ENCODE peak calls at places on chromosomes 2 and 18, in five cellular contexts. X, E, J, U and N are unnamed samples. For H3K4me1, the result is how much of the 10 kb centered on the place peaks cover.

GRCh38 chr2:207240649-207241048 is 74.9 kb upstream of the KLF7 start:
- DNase-seq in J (no peak), X (no peak), U (no peak), E (no peak), N (no peak)

GRCh38 chr2:85806358-85807118 is 52.7 kb downstream of the ATOH8 start:
- DNase-seq in U (no peak), J (peak), E (no peak), X (no peak), N (no peak)

GRCh38 chr2:173427887-173428683 is 73.4 kb downstream of the CDCA7 start:
- DNase-seq in U (no peak), J (peak), X (no peak), E (no peak), N (peak)

GRCh38 chr2:228065686-228066085 is 115.8 kb downstream of the SPHKAP start:
- DNase-seq in U (no peak), J (no peak), X (no peak), E (no peak), N (no peak)

GRCh38 chr2:200077210-200077650 is 121.8 kb downstream of the MAIP1 start:
- DNase-seq in U (no peak), E (no peak), J (peak), X (no peak), N (no peak)

GRCh38 chr2:213688129-213688528 is 403.9 kb downstream of the SPAG16 start:
- DNase-seq in E (peak), U (no peak), X (no peak), J (no peak), N (no peak)

GRCh38 chr18:70398076-70398475 is 109.2 kb downstream of the SOCS6 start:
- DNase-seq in X (no peak), E (no peak), J (no peak), U (no peak), N (no peak)

GRCh38 chr2:9518163-9518562 is 37.5 kb downstream of the ADAM17 start:
- DNase-seq in J (no peak), E (no peak), X (no peak), U (no peak), N (no peak)

GRCh38 chr2:179595284-179595683 is 266.1 kb downstream of the ZNF385B start:
- DNase-seq in X (no peak), U (no peak), E (peak), J (no peak), N (no peak)

GRCh38 chr2:16250056-16250425 is 309.7 kb downstream of the MYCN start:
- DNase-seq in X (no peak), J (no peak), U (no peak), E (no peak), N (no peak)

GRCh38 chr2:66030553-66030952 is 404.4 kb upstream of the MEIS1 start:
- DNase-seq in J (no peak), U (no peak), X (no peak), E (peak), N (no peak)

GRCh38 chr2:24932715-24933114 is 12.7 kb upstream of the ADCY3 start:
- DNase-seq in E (no peak), U (no peak), J (no peak), X (no peak), N (no peak)

GRCh38 chr2:191691898-191692297 is 14.0 kb downstream of the NABP1 start:
- DNase-seq in J (no peak), U (no peak), E (no peak), X (no peak), N (no peak)

GRCh38 chr2:42792087-42792582 is 248 bp downstream of the HAAO start:
- DNase-seq in E (no peak), U (no peak), X (peak), J (no peak), N (no peak)

DNA sequence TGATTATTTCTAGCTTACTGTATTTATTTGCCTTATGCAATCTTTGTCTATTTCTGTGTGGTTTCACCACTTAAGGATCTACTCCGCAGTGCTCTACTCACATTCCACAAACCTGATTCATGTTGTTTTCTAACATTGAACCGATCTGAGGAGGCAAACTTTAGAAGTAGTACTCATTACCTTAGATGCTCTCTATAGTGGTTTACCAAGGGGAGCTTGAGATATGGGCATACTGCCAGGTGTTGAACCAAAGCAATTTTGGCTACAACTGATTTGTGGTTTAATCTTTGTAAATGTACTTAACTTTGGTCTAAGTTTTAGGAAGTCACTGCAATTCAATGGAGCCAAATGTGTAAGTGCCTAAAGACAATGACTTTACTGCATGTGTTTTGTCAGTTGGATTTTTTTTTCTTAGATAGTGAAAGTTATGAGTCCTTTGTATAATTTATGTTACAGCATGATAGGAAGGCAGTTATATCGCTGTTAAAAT is 50.1 kb downstream of the MAP2 start:
- DNase-seq in X (peak), J (peak), E (no peak), U (no peak), N (no peak)
- H3K4me1 ChIP-seq in X (under half), J (under half), E (under half), U (under half), N (under half)

DNA sequence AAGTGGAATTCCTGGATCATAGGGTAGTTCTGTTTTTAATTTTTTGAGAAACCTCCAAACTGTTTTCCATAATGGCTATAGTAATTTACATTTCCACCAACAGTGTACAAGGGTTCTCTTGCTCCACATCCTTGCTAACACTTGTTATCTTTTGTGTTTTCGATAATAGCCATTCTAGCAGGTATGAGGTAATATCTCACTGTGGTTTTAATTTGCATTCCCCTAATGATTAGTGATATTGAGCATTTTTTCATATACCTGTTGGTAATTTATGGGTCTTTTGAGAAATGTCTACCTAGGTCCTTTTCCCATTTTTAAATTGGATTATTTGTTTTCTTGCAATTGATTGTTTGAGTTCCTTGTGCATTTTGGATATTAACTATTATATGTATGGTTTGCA is 39.6 kb downstream of the DIS3L2 start:
- DNase-seq in J (no peak), U (no peak), X (no peak), E (no peak), N (no peak)
- H3K4me1 ChIP-seq in J (under half), U (under half), X (under half), E (under half), N (under half)

GRCh38 chr18:808502-808901 is 3.5 kb downstream of the YES1 start:
- DNase-seq in E (no peak), U (no peak), X (no peak), J (no peak), N (no peak)

GRCh38 chr18:811192-812122 is 585 bp downstream of the YES1 start:
- DNase-seq in J (peak), X (peak), U (peak), E (peak), N (no peak)

GRCh38 chr18:812123-812672 is at the start of gene YES1:
- DNase-seq in E (peak), X (peak), U (peak), J (peak), N (peak)

GRCh38 chr18:808086-808485 is 4.0 kb downstream of the YES1 start:
- DNase-seq in E (no peak), J (peak), U (no peak), X (no peak), N (no peak)

GRCh38 chr18:809985-810642 is 1.9 kb downstream of the YES1 start:
- DNase-seq in E (no peak), X (no peak), U (no peak), J (no peak), N (no peak)
- H3K4me1 ChIP-seq in E (under half), X (under half), U (under half), J (under half), N (under half)

DNA sequence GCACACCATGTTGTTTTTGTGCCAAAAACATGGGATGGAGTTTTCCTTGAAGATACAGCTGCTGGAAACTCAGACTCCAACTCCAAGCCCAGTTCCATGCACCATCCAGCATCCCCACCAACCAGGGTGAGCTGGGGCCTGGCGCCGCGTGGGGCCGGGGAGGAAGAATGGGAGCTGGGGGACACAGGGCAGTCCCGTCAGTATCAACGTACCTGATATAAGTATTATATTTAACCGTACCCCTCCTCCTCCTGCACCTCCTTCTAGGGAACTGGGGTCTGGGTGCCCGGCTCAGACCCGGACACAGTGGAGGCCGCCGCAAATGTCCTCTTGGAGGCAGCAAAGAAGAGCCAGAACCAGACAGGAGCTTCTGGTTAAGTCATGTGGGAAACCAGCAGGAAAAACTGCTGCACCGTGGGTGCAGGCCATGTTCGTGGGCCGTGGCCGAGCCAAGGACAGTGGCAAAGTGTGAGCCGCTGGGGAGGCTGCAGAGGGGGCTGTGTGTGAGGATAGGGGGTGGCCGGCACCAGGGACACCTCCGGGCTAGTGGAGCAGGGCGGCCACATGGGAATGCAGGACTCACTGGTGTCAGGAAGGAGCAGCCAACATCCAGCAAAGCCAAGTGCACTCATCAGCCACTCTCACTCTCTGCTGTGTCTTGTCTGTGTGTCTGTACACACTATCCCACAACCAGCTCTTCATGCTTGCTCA is 112.6 kb downstream of the TMEM18 start:
- DNase-seq in U (no peak), J (no peak), E (no peak), X (no peak), N (no peak)
- H3K4me1 ChIP-seq in U (under half), J (under half), E (under half), X (under half), N (under half)

GRCh38 chr2:102060792-102061191 is 69.0 kb downstream of the IL1R2 start:
- DNase-seq in U (no peak), E (no peak), X (no peak), J (no peak), N (no peak)

GRCh38 chr2:102063360-102063947 is 71.7 kb downstream of the IL1R2 start:
- DNase-seq in J (peak), E (no peak), X (peak), U (peak), N (no peak)

GRCh38 chr2:102062802-102063201 is 71.0 kb downstream of the IL1R2 start:
- DNase-seq in J (no peak), U (no peak), X (no peak), E (no peak), N (no peak)

GRCh38 chr2:102061286-102061699 is 69.5 kb downstream of the IL1R2 start:
- DNase-seq in J (no peak), X (no peak), E (no peak), U (no peak), N (no peak)

GRCh38 chr2:102061962-102062795 is 70.4 kb downstream of the IL1R2 start:
- DNase-seq in X (no peak), J (peak), U (peak), E (no peak), N (no peak)
- H3K4me1 ChIP-seq in X (under half), J (under half), U (under half), E (under half), N (under half)

DNA sequence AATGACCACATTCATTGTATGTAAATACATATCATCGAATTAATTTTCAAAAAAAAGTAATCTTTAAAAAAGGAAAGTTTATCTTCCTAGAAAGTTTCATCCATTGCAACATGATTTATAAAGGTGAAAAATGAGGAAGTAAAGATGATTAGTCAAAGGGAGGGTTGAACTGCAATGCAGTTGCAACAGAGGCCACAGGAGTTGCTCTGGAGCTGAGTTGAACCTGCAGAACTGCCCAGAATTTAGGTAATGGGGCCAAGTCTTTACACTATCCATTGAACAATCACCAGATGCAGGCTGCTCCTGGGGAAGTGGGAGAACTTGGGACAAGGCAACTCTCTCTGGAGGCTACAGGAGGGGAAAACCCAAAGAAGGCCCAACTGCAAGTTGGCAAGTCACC is 390.7 kb downstream of the METTL4 start:
- DNase-seq in U (no peak), J (no peak), X (no peak), E (no peak), N (no peak)
- H3K4me1 ChIP-seq in U (under half), J (under half), X (under half), E (under half), N (under half)

GRCh38 chr2:226758886-226759660 is 40.5 kb downstream of the IRS1 start:
- DNase-seq in J (peak), U (no peak), X (no peak), E (no peak), N (no peak)

GRCh38 chr2:226752887-226753286 is 46.7 kb downstream of the IRS1 start:
- DNase-seq in E (no peak), J (no peak), U (no peak), X (no peak), N (no peak)

GRCh38 chr2:226756131-226756530 is 43.5 kb downstream of the IRS1 start:
- DNase-seq in J (peak), X (no peak), U (no peak), E (no peak), N (no peak)

GRCh38 chr2:226759768-226760167 is 39.9 kb downstream of the IRS1 start:
- DNase-seq in U (no peak), X (no peak), E (no peak), J (no peak), N (no peak)

DNA sequence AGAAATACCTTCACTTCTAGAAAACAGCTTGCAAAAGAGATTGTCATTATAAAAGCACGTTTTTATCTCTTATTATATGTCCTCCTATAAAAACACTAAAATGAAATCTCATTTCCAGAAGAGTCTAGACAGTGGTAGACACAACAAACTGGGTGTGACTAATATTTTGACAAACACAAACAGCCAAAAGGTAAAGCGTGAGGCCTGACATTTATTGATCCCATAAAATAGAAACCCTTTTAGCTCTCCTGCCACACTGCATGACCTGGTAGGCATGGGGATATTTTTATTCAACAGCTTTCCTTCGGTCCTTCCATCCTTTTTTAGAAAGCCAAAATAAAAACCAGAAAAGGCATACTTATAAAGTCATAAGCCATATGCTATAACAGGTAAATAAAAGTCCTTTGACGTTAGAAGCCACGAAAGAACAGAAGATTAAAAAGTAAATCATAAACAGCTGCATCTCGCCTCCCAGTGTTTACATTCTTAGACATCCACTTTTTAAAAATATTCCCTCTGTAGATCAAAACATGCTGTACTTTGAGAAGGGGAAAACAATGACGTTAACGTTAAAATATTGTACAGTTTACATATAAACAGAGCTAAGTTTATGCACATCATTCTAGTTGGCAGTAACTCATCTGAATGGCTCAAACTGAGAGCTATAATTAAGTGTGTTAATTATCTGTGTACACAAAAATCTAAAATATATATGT is 44.6 kb downstream of the IRS1 start:
- DNase-seq in U (no peak), J (no peak), E (no peak), X (no peak), N (no peak)
- H3K4me1 ChIP-seq in U (under half), J (under half), E (under half), X (under half), N (under half)

GRCh38 chr2:218895758-218896500 is 15.3 kb downstream of the WNT10A start:
- DNase-seq in J (no peak), E (no peak), U (no peak), X (no peak), N (no peak)

GRCh38 chr2:218897394-218898108 is 16.9 kb downstream of the WNT10A start:
- DNase-seq in J (no peak), E (peak), U (no peak), X (no peak), N (no peak)

GRCh38 chr2:218899147-218899546 is 18.5 kb downstream of the WNT10A start:
- DNase-seq in U (no peak), X (no peak), J (no peak), E (peak), N (no peak)

GRCh38 chr2:218896501-218897393 is 16.1 kb downstream of the WNT10A start:
- DNase-seq in U (no peak), X (no peak), E (peak), J (no peak), N (no peak)

GRCh38 chr2:218898109-218898878 is 17.6 kb downstream of the WNT10A start:
- DNase-seq in E (peak), U (peak), J (peak), X (peak), N (peak)
- H3K4me1 ChIP-seq in E (under half), U (under half), J (under half), X (under half), N (under half)

DNA sequence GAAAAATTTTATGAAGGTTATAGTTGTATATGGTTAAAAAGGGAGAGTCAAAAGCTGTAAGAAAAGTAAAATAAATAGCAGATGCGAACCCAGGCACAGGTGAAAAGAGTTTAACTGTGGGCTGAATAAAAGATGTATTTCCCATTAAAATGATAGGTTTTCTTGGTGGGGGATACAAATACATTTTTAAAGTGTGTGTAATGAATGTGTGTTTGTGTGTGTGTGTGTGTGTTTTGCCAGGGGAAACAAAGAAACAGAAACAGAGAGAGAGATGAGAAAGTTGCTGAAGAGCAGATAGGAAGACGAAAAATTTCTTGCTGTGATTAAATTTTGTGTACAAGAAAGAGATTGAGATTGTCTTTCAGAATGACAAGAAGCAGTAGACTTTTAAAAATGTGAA is 12.1 kb downstream of the TFPI start:
- DNase-seq in J (no peak), U (no peak), X (no peak), E (no peak), N (no peak)
- H3K4me1 ChIP-seq in J (under half), U (under half), X (under half), E (under half), N (under half)

GRCh38 chr2:238244151-238244550 is 4.3 kb upstream of the HES6 start:
- DNase-seq in U (no peak), E (no peak), J (no peak), X (no peak), N (no peak)

GRCh38 chr2:238251331-238251730 is 11.5 kb upstream of the HES6 start:
- DNase-seq in U (no peak), E (no peak), X (no peak), J (no peak), N (no peak)

GRCh38 chr2:238247002-238247822 is 7.4 kb upstream of the HES6 start:
- DNase-seq in J (no peak), E (no peak), X (no peak), U (no peak), N (no peak)

GRCh38 chr2:238250896-238251295 is 11.1 kb upstream of the HES6 start:
- DNase-seq in E (no peak), J (no peak), U (no peak), X (no peak), N (no peak)

DNA sequence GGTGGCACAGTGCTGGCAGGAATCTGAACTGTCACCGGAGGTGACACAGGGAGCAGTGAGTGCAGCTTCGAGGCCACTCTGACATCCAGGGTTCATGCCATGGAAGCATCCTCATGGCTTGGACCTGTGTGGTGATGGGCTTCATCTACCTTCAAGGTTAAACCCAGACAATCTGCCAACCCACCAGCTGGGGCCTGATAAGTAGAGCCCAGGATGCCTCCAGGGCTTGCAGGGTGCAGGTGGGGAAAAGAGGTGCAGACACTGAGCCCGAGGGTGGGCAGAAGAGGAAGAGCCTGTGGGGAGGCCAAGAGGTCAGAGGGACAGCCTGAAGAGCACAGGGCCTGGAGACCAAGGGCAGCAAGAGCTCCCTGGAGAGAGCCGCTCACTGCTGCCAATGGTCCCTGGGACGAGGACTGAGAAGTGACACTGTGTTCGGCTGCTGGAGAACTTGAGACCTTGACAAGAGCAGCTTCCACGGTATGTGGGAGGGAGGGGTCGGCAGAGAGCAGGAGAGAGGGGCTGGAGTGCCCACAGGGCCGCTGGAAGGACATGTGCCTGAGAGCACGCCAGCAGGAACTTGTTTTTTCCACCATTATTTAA is 8.1 kb upstream of the HES6 start:
- DNase-seq in E (no peak), U (no peak), J (no peak), X (no peak), N (no peak)
- H3K4me1 ChIP-seq in E (under half), U (under half), J (under half), X (under half), N (under half)